ENCODE peak calls at places on chromosomes 12 and 14, in five cellular contexts. One of them, this sample, is unnamed.

GRCh38 chr12:105418232-105418631 is 87.7 kb downstream of the C12orf75 start:
- DNase-seq in stimulated activated CD8-positive, alpha-beta memory T cell treated with anti-CD3 and anti-CD28 coated beads, Interleukin-4, amount 100 ng/mL, for 4 hours: no peak
- DNase-seq in Calu3: peak; percentile 44
- DNase-seq in fibroblast of the conjunctiva: peak; percentile 12
- DNase-seq in stimulated activated CD4-positive, alpha-beta T cell treated with anti-CD3 and anti-CD28 coated beads, Interleukin-2, amount 100 ng/mL, for 48 hours: no peak
- DNase-seq in this sample: peak; percentile 83

GRCh38 chr12:79547735-79548347 is 142.9 kb downstream of the PAWR start:
- DNase-seq in stimulated activated CD8-positive, alpha-beta memory T cell treated with anti-CD3 and anti-CD28 coated beads, Interleukin-4, amount 100 ng/mL, for 4 hours: no peak
- DNase-seq in Calu3: peak; percentile 71
- DNase-seq in fibroblast of the conjunctiva: peak; percentile 45
- DNase-seq in stimulated activated CD4-positive, alpha-beta T cell treated with anti-CD3 and anti-CD28 coated beads, Interleukin-2, amount 100 ng/mL, for 48 hours: peak; percentile 5
- DNase-seq in this sample: no peak

GRCh38 chr14:99731536-99732435 is 47.7 kb downstream of the CYP46A1 start:
- DNase-seq in stimulated activated CD8-positive, alpha-beta memory T cell treated with anti-CD3 and anti-CD28 coated beads, Interleukin-4, amount 100 ng/mL, for 4 hours: no peak
- DNase-seq in Calu3: no peak
- DNase-seq in fibroblast of the conjunctiva: no peak
- DNase-seq in stimulated activated CD4-positive, alpha-beta T cell treated with anti-CD3 and anti-CD28 coated beads, Interleukin-2, amount 100 ng/mL, for 48 hours: no peak
- DNase-seq in this sample: no peak

GRCh38 chr12:41924111-41924510 is 220.6 kb downstream of the GXYLT1 start:
- DNase-seq in stimulated activated CD8-positive, alpha-beta memory T cell treated with anti-CD3 and anti-CD28 coated beads, Interleukin-4, amount 100 ng/mL, for 4 hours: no peak
- DNase-seq in Calu3: no peak
- DNase-seq in fibroblast of the conjunctiva: no peak
- DNase-seq in stimulated activated CD4-positive, alpha-beta T cell treated with anti-CD3 and anti-CD28 coated beads, Interleukin-2, amount 100 ng/mL, for 48 hours: no peak
- DNase-seq in this sample: no peak

GRCh38 chr14:69818760-69819191 is 21.7 kb upstream of the SLC10A1 start:
- DNase-seq in stimulated activated CD8-positive, alpha-beta memory T cell treated with anti-CD3 and anti-CD28 coated beads, Interleukin-4, amount 100 ng/mL, for 4 hours: peak; percentile 8
- DNase-seq in Calu3: peak; percentile 78
- DNase-seq in fibroblast of the conjunctiva: peak; percentile 35
- DNase-seq in stimulated activated CD4-positive, alpha-beta T cell treated with anti-CD3 and anti-CD28 coated beads, Interleukin-2, amount 100 ng/mL, for 48 hours: peak; percentile 79
- DNase-seq in this sample: peak; percentile 62

GRCh38 chr12:38892976-38893375 is 12.4 kb downstream of the CPNE8 start:
- DNase-seq in stimulated activated CD8-positive, alpha-beta memory T cell treated with anti-CD3 and anti-CD28 coated beads, Interleukin-4, amount 100 ng/mL, for 4 hours: no peak
- DNase-seq in Calu3: no peak
- DNase-seq in fibroblast of the conjunctiva: no peak
- DNase-seq in stimulated activated CD4-positive, alpha-beta T cell treated with anti-CD3 and anti-CD28 coated beads, Interleukin-2, amount 100 ng/mL, for 48 hours: no peak
- DNase-seq in this sample: no peak

GRCh38 chr14:51188566-51189185 is 51.4 kb upstream of the TMX1 start:
- DNase-seq in stimulated activated CD8-positive, alpha-beta memory T cell treated with anti-CD3 and anti-CD28 coated beads, Interleukin-4, amount 100 ng/mL, for 4 hours: no peak
- DNase-seq in Calu3: no peak
- DNase-seq in fibroblast of the conjunctiva: no peak
- DNase-seq in stimulated activated CD4-positive, alpha-beta T cell treated with anti-CD3 and anti-CD28 coated beads, Interleukin-2, amount 100 ng/mL, for 48 hours: no peak
- DNase-seq in this sample: no peak

GRCh38 chr14:61603736-61604135 is 91.6 kb upstream of the HIF1A start:
- DNase-seq in stimulated activated CD8-positive, alpha-beta memory T cell treated with anti-CD3 and anti-CD28 coated beads, Interleukin-4, amount 100 ng/mL, for 4 hours: no peak
- DNase-seq in Calu3: no peak
- DNase-seq in fibroblast of the conjunctiva: no peak
- DNase-seq in stimulated activated CD4-positive, alpha-beta T cell treated with anti-CD3 and anti-CD28 coated beads, Interleukin-2, amount 100 ng/mL, for 48 hours: no peak
- DNase-seq in this sample: no peak

GRCh38 chr12:124867389-124867930 is 3.8 kb upstream of the SCARB1 start:
- DNase-seq in stimulated activated CD8-positive, alpha-beta memory T cell treated with anti-CD3 and anti-CD28 coated beads, Interleukin-4, amount 100 ng/mL, for 4 hours: no peak
- DNase-seq in Calu3: no peak
- DNase-seq in fibroblast of the conjunctiva: no peak
- DNase-seq in stimulated activated CD4-positive, alpha-beta T cell treated with anti-CD3 and anti-CD28 coated beads, Interleukin-2, amount 100 ng/mL, for 48 hours: no peak
- DNase-seq in this sample: peak; percentile 39

GRCh38 chr12:133256321-133256720 is 20.6 kb upstream of the ANHX start:
- DNase-seq in stimulated activated CD8-positive, alpha-beta memory T cell treated with anti-CD3 and anti-CD28 coated beads, Interleukin-4, amount 100 ng/mL, for 4 hours: no peak
- DNase-seq in Calu3: no peak
- DNase-seq in fibroblast of the conjunctiva: no peak
- DNase-seq in stimulated activated CD4-positive, alpha-beta T cell treated with anti-CD3 and anti-CD28 coated beads, Interleukin-2, amount 100 ng/mL, for 48 hours: no peak
- DNase-seq in this sample: no peak

GRCh38 chr12:11623382-11623781 is 26.1 kb upstream of the ETV6 start:
- DNase-seq in stimulated activated CD8-positive, alpha-beta memory T cell treated with anti-CD3 and anti-CD28 coated beads, Interleukin-4, amount 100 ng/mL, for 4 hours: no peak
- DNase-seq in Calu3: no peak
- DNase-seq in fibroblast of the conjunctiva: no peak
- DNase-seq in stimulated activated CD4-positive, alpha-beta T cell treated with anti-CD3 and anti-CD28 coated beads, Interleukin-2, amount 100 ng/mL, for 48 hours: no peak
- DNase-seq in this sample: no peak

GRCh38 chr12:2642896-2643425 is 151.8 kb upstream of the FKBP4 start:
- DNase-seq in stimulated activated CD8-positive, alpha-beta memory T cell treated with anti-CD3 and anti-CD28 coated beads, Interleukin-4, amount 100 ng/mL, for 4 hours: no peak
- DNase-seq in Calu3: no peak
- DNase-seq in fibroblast of the conjunctiva: no peak
- DNase-seq in stimulated activated CD4-positive, alpha-beta T cell treated with anti-CD3 and anti-CD28 coated beads, Interleukin-2, amount 100 ng/mL, for 48 hours: no peak
- DNase-seq in this sample: no peak